ENCODE peak calls at places on chromosomes 5 and 9, in six cellular contexts. C is GM23338, U is vagina, T is uterus, Q is substantia nigra, L is heart left ventricle. H is an unnamed sample.

GRCh38 chr9:131324736-131325679 is 35.5 kb downstream of the PLPP7 start:
- DNase-seq in U (no peak), L (peak; percentile 34), Q (no peak), C (no peak), T (no peak), H (no peak)

GRCh38 chr5:14435481-14435880 is 146.1 kb upstream of the OTULINL start:
- DNase-seq in L (no peak), C (no peak), U (no peak), T (no peak), Q (no peak), H (no peak)

GRCh38 chr9:98442114-98442513 is 186.7 kb upstream of the TBC1D2 start:
- DNase-seq in L (no peak), Q (no peak), U (no peak), C (peak; percentile 61), T (no peak), H (no peak)

GRCh38 chr9:87276327-87276841 is 221.3 kb upstream of the DAPK1 start:
- DNase-seq in Q (no peak), U (no peak), C (no peak), T (no peak), L (no peak), H (no peak)

GRCh38 chr9:114893622-114894021 is 36.8 kb downstream of the TNFSF8 start:
- DNase-seq in U (no peak), T (no peak), L (no peak), C (no peak), Q (no peak), H (no peak)

GRCh38 chr5:37197340-37198050 is 51.7 kb downstream of the CPLANE1 start:
- DNase-seq in L (no peak), Q (no peak), U (no peak), C (peak; percentile 36), T (no peak), H (no peak)

GRCh38 chr5:9905661-9906060 is 275.5 kb upstream of the TAS2R1 start:
- DNase-seq in Q (no peak), C (no peak), U (no peak), L (no peak), T (no peak), H (no peak)

GRCh38 chr5:138655530-138656245 is 80.5 kb upstream of the HSPA9 start:
- DNase-seq in U (no peak), Q (peak; percentile 78), T (peak; percentile 42), L (peak; percentile 42), C (no peak), H (peak; percentile 82)

GRCh38 chr9:100590481-100590880 is 12.6 kb downstream of the CAVIN4 start:
- DNase-seq in L (no peak), C (no peak), Q (no peak), U (no peak), T (no peak), H (peak; percentile 4)

GRCh38 chr5:82991678-82992323 is 85.4 kb downstream of the TMEM167A start:
- DNase-seq in T (no peak), Q (no peak), U (no peak), L (no peak), C (no peak), H (peak; percentile 69)

GRCh38 chr5:137304227-137304874 is 194.8 kb downstream of the SPOCK1 start:
- DNase-seq in U (peak; percentile 71), C (no peak), L (peak; percentile 60), T (no peak), Q (no peak), H (no peak)

GRCh38 chr5:13511442-13511841 is 433.0 kb downstream of the DNAH5 start:
- DNase-seq in U (no peak), L (no peak), Q (no peak), T (no peak), C (no peak), H (no peak)

GRCh38 chr5:140855772-140856674 is at the start of gene PCDHA10:
- DNase-seq in Q (no peak), U (no peak), C (peak; percentile 90), T (no peak), L (no peak), H (no peak)

GRCh38 chr5:139578348-139578724 is 17.2 kb downstream of the UBE2D2 start:
- DNase-seq in C (no peak), L (no peak), Q (no peak), T (no peak), U (no peak), H (no peak)

GRCh38 chr9:89419978-89420394 is 77.9 kb downstream of the SEMA4D start:
- DNase-seq in L (no peak), T (no peak), C (no peak), Q (no peak), U (no peak), H (no peak)

GRCh38 chr9:89420397-89420796 is 77.5 kb downstream of the SEMA4D start:
- DNase-seq in C (no peak), Q (no peak), T (no peak), L (no peak), U (no peak), H (no peak)

GRCh38 chr9:89422151-89422918 is 75.6 kb downstream of the SEMA4D start:
- DNase-seq in U (no peak), T (no peak), C (no peak), L (no peak), Q (no peak), H (peak; percentile 33)

GRCh38 chr9:89418882-89419641 is 78.9 kb downstream of the SEMA4D start:
- DNase-seq in C (no peak), Q (no peak), T (no peak), L (no peak), U (no peak), H (no peak)

DNA sequence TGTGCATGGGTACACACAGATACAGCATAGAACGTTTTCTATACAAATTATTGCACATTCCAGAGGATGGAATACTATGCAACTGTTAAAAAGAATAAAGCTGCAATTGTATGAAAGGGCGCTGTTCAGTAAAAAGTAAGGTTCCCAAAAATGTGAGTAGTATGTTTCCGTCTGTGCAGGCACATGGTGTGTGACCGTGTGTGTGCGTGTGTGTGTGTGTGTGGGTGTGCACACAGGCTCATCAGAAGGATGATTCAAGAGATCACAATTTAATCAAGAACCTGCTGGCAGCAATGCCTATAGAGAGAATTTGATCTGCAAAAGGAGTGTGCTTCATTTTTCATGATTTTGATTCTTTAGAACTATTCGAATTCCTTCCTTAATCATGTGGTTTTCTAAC is 76.3 kb downstream of the SEMA4D start:
- DNase-seq in L (no peak), Q (no peak), C (no peak), U (no peak), T (no peak), H (no peak)
- H3K27ac ChIP-seq in L (no peak overlapping the region), Q (no peak overlapping the region), C (no peak overlapping the region), U (no peak overlapping the region), T (no peak overlapping the region), H (no peak overlapping the region)

DNA sequence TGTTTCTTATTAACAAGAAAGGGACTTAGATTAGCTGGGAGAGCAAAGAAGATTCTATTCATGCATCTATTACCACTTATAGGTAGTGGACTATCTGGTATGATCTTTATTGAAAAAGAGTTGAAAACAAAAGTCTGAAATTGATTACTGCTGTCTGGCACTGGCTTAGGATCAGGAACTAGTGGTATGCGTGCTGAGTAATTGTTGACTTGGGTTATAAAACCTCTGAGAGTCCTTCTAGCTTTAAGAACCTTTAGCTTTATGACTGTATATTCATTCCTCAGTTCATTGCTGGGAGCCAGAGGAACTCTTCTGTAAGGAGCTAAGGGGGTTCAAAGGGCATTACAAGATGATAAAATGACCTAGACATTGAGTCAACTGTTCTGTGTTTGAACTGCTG is 7.6 kb downstream of the SLC1A1 start:
- DNase-seq in T (no peak), Q (no peak), L (no peak), U (no peak), C (no peak), H (no peak)
- H3K27ac ChIP-seq in T (no peak overlapping the region), Q (no peak overlapping the region), L (no peak overlapping the region), U (no peak overlapping the region), C (no peak overlapping the region), H (no peak overlapping the region)

GRCh38 chr9:4050686-4051315 is 249.1 kb downstream of the GLIS3 start:
- DNase-seq in T (no peak), C (no peak), U (no peak), Q (no peak), L (no peak), H (no peak)
- H3K27ac ChIP-seq in T (no peak overlapping the region), C (no peak overlapping the region), U (no peak overlapping the region), Q (no peak overlapping the region), L (no peak overlapping the region), H (no peak overlapping the region)

DNA sequence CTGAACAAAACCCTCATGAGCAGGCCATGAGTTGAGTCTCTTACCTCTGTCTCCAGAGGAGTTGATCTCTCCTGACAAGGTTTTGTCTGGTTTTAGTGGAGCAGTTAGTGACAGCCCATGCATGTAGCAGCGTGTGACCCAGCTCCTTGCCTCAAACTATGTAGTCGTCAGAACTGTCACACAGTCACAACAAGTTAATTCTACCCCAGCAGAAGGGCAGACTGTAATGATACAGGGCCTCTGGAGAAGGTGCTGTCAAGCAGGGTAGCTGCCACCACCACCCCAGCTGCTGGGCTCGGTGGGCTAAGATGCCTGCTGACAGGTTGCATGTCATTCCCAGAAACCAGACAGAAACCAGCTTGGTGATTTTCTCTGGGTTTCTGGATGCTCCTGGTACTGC is 194.5 kb downstream of the PSAT1 start:
- DNase-seq in T (no peak), Q (no peak), L (no peak), C (no peak), U (no peak), H (no peak)
- H3K27ac ChIP-seq in T (no peak overlapping the region), Q (no peak overlapping the region), L (no peak overlapping the region), C (no peak overlapping the region), U (no peak overlapping the region), H (no peak overlapping the region)

GRCh38 chr9:130232899-130233586 is 32.5 kb upstream of the HMCN2 start:
- DNase-seq in C (peak; percentile 30), L (no peak), Q (no peak), U (no peak), T (no peak), H (no peak)
- H3K27ac ChIP-seq in C (peak overlapping the region; percentile 32), L (no peak overlapping the region), Q (no peak overlapping the region), U (no peak overlapping the region), T (no peak overlapping the region), H (no peak overlapping the region)

DNA sequence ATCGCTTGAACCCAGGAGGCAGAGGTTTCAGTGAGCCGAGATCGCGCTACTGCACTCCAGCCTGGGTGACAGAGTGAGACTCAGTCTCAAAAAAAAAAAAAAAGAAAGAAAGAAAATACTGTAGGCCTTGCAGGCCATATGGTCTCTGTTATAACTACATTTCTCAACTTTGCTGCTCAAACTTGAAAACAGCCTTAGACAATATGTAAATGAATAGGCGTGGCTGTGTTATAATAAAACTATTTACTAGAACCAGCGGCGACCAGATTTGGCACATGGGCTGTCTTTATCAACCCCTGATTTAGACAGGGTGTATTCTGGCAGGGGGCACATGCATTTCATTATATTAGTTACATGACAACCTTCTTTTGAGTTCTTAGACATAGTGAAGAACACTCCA is 130.0 kb downstream of the C9orf152 start:
- DNase-seq in C (no peak), U (no peak), L (no peak), T (no peak), Q (no peak), H (no peak)
- H3K27ac ChIP-seq in C (no peak overlapping the region), U (no peak overlapping the region), L (no peak overlapping the region), T (no peak overlapping the region), Q (no peak overlapping the region), H (no peak overlapping the region)

GRCh38 chr9:93577940-93578682 is 1.7 kb downstream of the PHF2 start:
- DNase-seq in L (no peak), T (no peak), Q (no peak), U (peak; percentile 79), C (no peak), H (peak; percentile 15)
- H3K27ac ChIP-seq in L (peak overlapping the region; percentile 97), T (peak overlapping the region; percentile 88), Q (peak overlapping the region; percentile 67), U (peak overlapping the region; percentile 91), C (no peak overlapping the region), H (no peak overlapping the region)

H was measured in SJSA1.